ENCODE peak calls at places on chromosomes 4 and X, in five cellular contexts. U is mesenchymal stem cell, T is kidney, W is mammary epithelial cell, R is HCT116. N is an unnamed sample.

GRCh38 chrX:153554519-153555167 is 37.2 kb downstream of the ATP2B3 start:
- DNase-seq in U (peak; percentile 49), W (peak; percentile 27), R (peak; percentile 24), T (no peak), N (peak; percentile 75)

GRCh38 chrX:5829469-5829868 is 399.2 kb downstream of the NLGN4X start:
- DNase-seq in U (no peak), R (no peak), W (no peak), T (no peak), N (no peak)

GRCh38 chrX:32392655-32393054 is 818.7 kb downstream of the DMD start:
- DNase-seq in R (no peak), T (no peak), U (no peak), W (no peak), N (no peak)

GRCh38 chr4:6472387-6473263 is at the start of gene PPP2R2C:
- DNase-seq in R (no peak), U (no peak), T (no peak), W (no peak), N (peak; percentile 2)

GRCh38 chr4:62923783-62924182 is 1485.5 kb downstream of the TECRL start:
- DNase-seq in W (no peak), T (no peak), U (no peak), R (no peak), N (no peak)

GRCh38 chr4:118783887-118784286 is 52.0 kb downstream of the SEC24D start:
- DNase-seq in U (no peak), W (no peak), T (no peak), R (no peak), N (peak; percentile 60)

GRCh38 chrX:38006283-38006682 is at the start of gene SYTL5:
- DNase-seq in R (no peak), U (peak; percentile 9), W (peak; percentile 10), T (no peak), N (no peak)

GRCh38 chr4:42995343-42995944 is 102.9 kb downstream of the GRXCR1 start:
- DNase-seq in T (no peak), W (peak; percentile 6), U (peak; percentile 19), R (no peak), N (peak; percentile 6)

GRCh38 chrX:67780694-67781109 is 236.9 kb downstream of the AR start:
- DNase-seq in U (peak; percentile 96), R (no peak), W (peak; percentile 9), T (peak; percentile 91), N (peak; percentile 84)

GRCh38 chr4:118327554-118328241 is 25.1 kb downstream of the PRSS12 start:
- DNase-seq in T (no peak), R (no peak), U (no peak), W (no peak), N (peak; percentile 45)

GRCh38 chr4:119209077-119209476 is 3.4 kb upstream of the USP53 start:
- DNase-seq in W (peak; percentile 98), R (peak; percentile 95), T (no peak), U (peak; percentile 96), N (peak; percentile 89)

GRCh38 chr4:4914059-4914820 is 54.8 kb downstream of the MSX1 start:
- DNase-seq in R (no peak), W (peak; percentile 32), T (no peak), U (no peak), N (peak; percentile 51)

GRCh38 chr4:83011779-83012630 is 1.4 kb upstream of the LIN54 start:
- DNase-seq in U (peak; percentile 72), T (no peak), R (no peak), W (peak; percentile 44), N (peak; percentile 74)

GRCh38 chr4:147683172-147683571 is 791 bp downstream of the PRMT9 start:
- DNase-seq in T (no peak), U (peak; percentile 57), R (no peak), W (peak; percentile 16), N (peak; percentile 68)

GRCh38 chr4:108117473-108118182 is 51.1 kb downstream of the LEF1 start:
- DNase-seq in W (no peak), R (no peak), T (no peak), U (peak; percentile 35), N (no peak)

GRCh38 chr4:36237366-36238353 is 6.7 kb downstream of the ARAP2 start:
- DNase-seq in W (no peak), U (no peak), R (no peak), T (no peak), N (no peak)

GRCh38 chr4:651884-652642 is 22.0 kb downstream of the ATP5ME start:
- DNase-seq in R (no peak), W (no peak), T (peak; percentile 53), U (no peak), N (no peak)

GRCh38 chr4:109067509-109068205 is 234.8 kb downstream of the COL25A1 start:
- DNase-seq in W (no peak), R (no peak), U (peak; percentile 33), T (no peak), N (peak; percentile 57)

GRCh38 chr4:87805971-87806370 is 6.6 kb downstream of the IBSP start:
- DNase-seq in R (no peak), W (no peak), T (no peak), U (peak; percentile 37), N (peak; percentile 27)

GRCh38 chrX:257681-258289 is 23.4 kb upstream of the PLCXD1 start:
- DNase-seq in T (peak; percentile 61), U (no peak), R (no peak), W (no peak), N (no peak)

GRCh38 chr4:48924416-48924815 is 17.8 kb upstream of the OCIAD2 start:
- DNase-seq in T (no peak), R (no peak), W (no peak), U (no peak), N (no peak)

GRCh38 chr4:15504041-15504440 is 34.4 kb downstream of the CC2D2A start:
- DNase-seq in W (no peak), U (peak; percentile 54), T (no peak), R (no peak), N (no peak)

GRCh38 chr4:148214529-148215166 is 227.6 kb downstream of the NR3C2 start:
- DNase-seq in W (peak; percentile 10), R (no peak), T (peak; percentile 83), U (no peak), N (peak; percentile 72)

GRCh38 chr4:167380964-167381363 is 146.7 kb upstream of the SPOCK3 start:
- DNase-seq in U (no peak), T (no peak), W (no peak), R (no peak), N (no peak)

GRCh38 chr4:87101543-87102199 is 118.7 kb downstream of the KLHL8 start:
- DNase-seq in U (no peak), R (no peak), T (no peak), W (peak; percentile 15), N (no peak)

GRCh38 chr4:8909548-8909947 is 37.9 kb upstream of the HMX1 start:
- DNase-seq in W (no peak), R (no peak), T (no peak), U (no peak), N (no peak)

GRCh38 chr4:143352052-143352451 is 15.4 kb downstream of the GAB1 start:
- DNase-seq in R (no peak), T (no peak), U (no peak), W (no peak), N (no peak)

GRCh38 chr4:143353797-143354196 is 17.1 kb downstream of the GAB1 start:
- DNase-seq in R (no peak), T (no peak), U (no peak), W (no peak), N (no peak)

GRCh38 chr4:143354990-143355389 is 18.3 kb downstream of the GAB1 start:
- DNase-seq in W (no peak), T (no peak), U (no peak), R (no peak), N (peak; percentile 59)

GRCh38 chr4:143351149-143351691 is 14.5 kb downstream of the GAB1 start:
- DNase-seq in W (no peak), T (no peak), R (no peak), U (no peak), N (no peak)

GRCh38 chr4:143352720-143353119 is 16.0 kb downstream of the GAB1 start:
- DNase-seq in W (no peak), T (no peak), R (no peak), U (no peak), N (no peak)
- H3K9ac ChIP-seq in W (no peak overlapping the region), T (no peak overlapping the region), R (no peak overlapping the region), U (peak overlapping the region; percentile 26), N (no peak overlapping the region)

GRCh38 chr4:143358923-143359694 is 22.4 kb downstream of the GAB1 start:
- DNase-seq in R (no peak), U (peak; percentile 84), T (peak; percentile 77), W (peak; percentile 81), N (no peak)
- H3K4me1 ChIP-seq in R (no peaks in the 10 kb centered on the region), U (peaks cover 6% of the 10 kb centered on the region), T (peaks cover 19% of the 10 kb centered on the region), W (peaks cover 63% of the 10 kb centered on the region), N (peaks cover 33% of the 10 kb centered on the region)

GRCh38 chrX:77061022-77061421 is 386.2 kb upstream of the FGF16 start:
- DNase-seq in T (no peak), U (no peak), W (no peak), R (no peak), N (no peak)
- H3K9me3 ChIP-seq in T (no peaks in the 10 kb centered on the region), U (no peaks in the 10 kb centered on the region), W (peaks cover 8% of the 10 kb centered on the region), R (no peaks in the 10 kb centered on the region), N (peaks cover 3% of the 10 kb centered on the region)

GRCh38 chr4:128385683-128386304 is 98.2 kb upstream of the PGRMC2 start:
- DNase-seq in T (no peak), U (peak; percentile 99), R (no peak), W (peak; percentile 82), N (peak; percentile 59)

GRCh38 chr4:128388352-128388630 is 100.7 kb upstream of the PGRMC2 start:
- DNase-seq in U (peak; percentile 51), T (no peak), W (peak; percentile 41), R (no peak), N (no peak)

GRCh38 chr4:128385199-128385598 is 97.6 kb upstream of the PGRMC2 start:
- DNase-seq in U (no peak), T (no peak), W (no peak), R (no peak), N (no peak)

GRCh38 chr4:128386761-128387599 is 99.4 kb upstream of the PGRMC2 start:
- DNase-seq in R (peak; percentile 67), T (peak; percentile 97), W (peak; percentile 83), U (peak; percentile 99), N (peak; percentile 94)

GRCh38 chr4:128387600-128388351 is 100.2 kb upstream of the PGRMC2 start:
- DNase-seq in W (peak; percentile 58), T (no peak), U (peak; percentile 37), R (no peak), N (no peak)
- H3K9ac ChIP-seq in W (no peak overlapping the region), T (no peak overlapping the region), U (peak overlapping the region; percentile 72), R (no peak overlapping the region), N (peak overlapping the region; percentile 78)

DNA sequence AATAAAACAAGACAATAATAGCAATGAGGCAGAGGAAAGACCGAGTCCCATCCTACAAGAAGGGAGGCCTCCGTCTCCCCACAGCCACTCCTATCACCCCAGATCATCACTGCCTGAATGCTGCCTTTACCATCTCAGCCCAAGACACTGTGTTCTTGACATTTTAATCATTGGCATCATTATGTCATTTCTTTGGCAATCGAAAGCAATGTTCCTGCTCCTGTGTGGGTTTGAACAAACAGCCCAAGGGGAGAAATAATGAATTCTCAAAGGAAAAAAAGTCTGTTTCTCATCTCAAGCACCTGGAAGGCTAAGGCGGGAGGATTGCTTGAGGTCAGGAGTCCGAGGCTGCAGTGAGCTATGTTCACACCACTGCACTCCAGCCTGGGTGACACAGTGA is 73.0 kb upstream of the ACSL1 start:
- DNase-seq in R (no peak), U (no peak), T (no peak), W (peak; percentile 41), N (no peak)
- H3K4me1 ChIP-seq in R (no peaks in the 10 kb centered on the region), U (peaks cover 5% of the 10 kb centered on the region), T (peaks cover 6% of the 10 kb centered on the region), W (peaks cover 18% of the 10 kb centered on the region), N (peaks cover 55% of the 10 kb centered on the region)